ENCODE peak calls at places on chromosomes 12 and 14, in five cellular contexts. One of them, this sample, is unnamed.

GRCh38 chr14:47744155-47744554 is 68.8 kb upstream of the MDGA2 start:
- DNase-seq in naive thymus-derived CD8-positive, alpha-beta T cell: no peak
- DNase-seq in NCI-H1092: no peak
- DNase-seq in HTR-8/SVneo: no peak
- DNase-seq in activated CD8-positive, alpha-beta T cell treated with anti-CD3 and anti-CD28 coated beads, Interleukin-2, amount 10 ng/mL, durations not matched to agents 7 days and 5 days: no peak
- DNase-seq in this sample: no peak

GRCh38 chr12:58087428-58088117 is 146.2 kb downstream of the ATP23 start:
- DNase-seq in naive thymus-derived CD8-positive, alpha-beta T cell: no peak
- DNase-seq in NCI-H1092: no peak
- DNase-seq in HTR-8/SVneo: no peak
- DNase-seq in activated CD8-positive, alpha-beta T cell treated with anti-CD3 and anti-CD28 coated beads, Interleukin-2, amount 10 ng/mL, durations not matched to agents 7 days and 5 days: no peak
- DNase-seq in this sample: no peak

GRCh38 chr14:100025111-100025510 is 40.1 kb upstream of the EVL start:
- DNase-seq in naive thymus-derived CD8-positive, alpha-beta T cell: peak; percentile 22
- DNase-seq in NCI-H1092: no peak
- DNase-seq in HTR-8/SVneo: peak; percentile 52
- DNase-seq in activated CD8-positive, alpha-beta T cell treated with anti-CD3 and anti-CD28 coated beads, Interleukin-2, amount 10 ng/mL, durations not matched to agents 7 days and 5 days: peak; percentile 59
- DNase-seq in this sample: peak; percentile 25

GRCh38 chr14:63308723-63309317 is 9.9 kb downstream of the GPHB5 start:
- DNase-seq in naive thymus-derived CD8-positive, alpha-beta T cell: no peak
- DNase-seq in NCI-H1092: peak; percentile 26
- DNase-seq in HTR-8/SVneo: peak; percentile 60
- DNase-seq in activated CD8-positive, alpha-beta T cell treated with anti-CD3 and anti-CD28 coated beads, Interleukin-2, amount 10 ng/mL, durations not matched to agents 7 days and 5 days: no peak
- DNase-seq in this sample: peak; percentile 45

GRCh38 chr12:101678081-101678480 is 19.4 kb upstream of the CHPT1 start:
- DNase-seq in naive thymus-derived CD8-positive, alpha-beta T cell: no peak
- DNase-seq in NCI-H1092: no peak
- DNase-seq in HTR-8/SVneo: no peak
- DNase-seq in activated CD8-positive, alpha-beta T cell treated with anti-CD3 and anti-CD28 coated beads, Interleukin-2, amount 10 ng/mL, durations not matched to agents 7 days and 5 days: no peak
- DNase-seq in this sample: no peak

GRCh38 chr12:106254724-106255123 is 6.9 kb upstream of the CKAP4 start:
- DNase-seq in naive thymus-derived CD8-positive, alpha-beta T cell: no peak
- DNase-seq in NCI-H1092: no peak
- DNase-seq in HTR-8/SVneo: no peak
- DNase-seq in activated CD8-positive, alpha-beta T cell treated with anti-CD3 and anti-CD28 coated beads, Interleukin-2, amount 10 ng/mL, durations not matched to agents 7 days and 5 days: no peak
- DNase-seq in this sample: no peak

GRCh38 chr12:87171356-87171755 is 857.8 kb downstream of the C12orf50 start:
- DNase-seq in naive thymus-derived CD8-positive, alpha-beta T cell: no peak
- DNase-seq in NCI-H1092: no peak
- DNase-seq in HTR-8/SVneo: no peak
- DNase-seq in activated CD8-positive, alpha-beta T cell treated with anti-CD3 and anti-CD28 coated beads, Interleukin-2, amount 10 ng/mL, durations not matched to agents 7 days and 5 days: no peak
- DNase-seq in this sample: no peak

GRCh38 chr14:98103705-98104104 is 1168.3 kb downstream of the BCL11B start:
- DNase-seq in naive thymus-derived CD8-positive, alpha-beta T cell: peak; percentile 68
- DNase-seq in NCI-H1092: no peak
- DNase-seq in HTR-8/SVneo: no peak
- DNase-seq in activated CD8-positive, alpha-beta T cell treated with anti-CD3 and anti-CD28 coated beads, Interleukin-2, amount 10 ng/mL, durations not matched to agents 7 days and 5 days: no peak
- DNase-seq in this sample: no peak

GRCh38 chr14:84998216-84998615 is 531.7 kb upstream of the FLRT2 start:
- DNase-seq in naive thymus-derived CD8-positive, alpha-beta T cell: no peak
- DNase-seq in NCI-H1092: no peak
- DNase-seq in HTR-8/SVneo: no peak
- DNase-seq in activated CD8-positive, alpha-beta T cell treated with anti-CD3 and anti-CD28 coated beads, Interleukin-2, amount 10 ng/mL, durations not matched to agents 7 days and 5 days: no peak
- DNase-seq in this sample: no peak

GRCh38 chr12:112463478-112463877 is 44.7 kb downstream of the PTPN11 start:
- DNase-seq in naive thymus-derived CD8-positive, alpha-beta T cell: no peak
- DNase-seq in NCI-H1092: no peak
- DNase-seq in HTR-8/SVneo: no peak
- DNase-seq in activated CD8-positive, alpha-beta T cell treated with anti-CD3 and anti-CD28 coated beads, Interleukin-2, amount 10 ng/mL, durations not matched to agents 7 days and 5 days: no peak
- DNase-seq in this sample: no peak

GRCh38 chr12:70338531-70338930 is 27.6 kb upstream of the KCNMB4 start:
- DNase-seq in naive thymus-derived CD8-positive, alpha-beta T cell: no peak
- DNase-seq in NCI-H1092: no peak
- DNase-seq in HTR-8/SVneo: no peak
- DNase-seq in activated CD8-positive, alpha-beta T cell treated with anti-CD3 and anti-CD28 coated beads, Interleukin-2, amount 10 ng/mL, durations not matched to agents 7 days and 5 days: no peak
- DNase-seq in this sample: no peak

GRCh38 chr12:100110276-100110675 is 32.4 kb downstream of the BLTP3B start:
- DNase-seq in naive thymus-derived CD8-positive, alpha-beta T cell: no peak
- DNase-seq in NCI-H1092: no peak
- DNase-seq in HTR-8/SVneo: no peak
- DNase-seq in activated CD8-positive, alpha-beta T cell treated with anti-CD3 and anti-CD28 coated beads, Interleukin-2, amount 10 ng/mL, durations not matched to agents 7 days and 5 days: no peak
- DNase-seq in this sample: no peak